ENCODE peak calls at places on chromosomes 7 and 10, in seven cellular contexts. One of them, this sample, is unnamed. For H3K36me3, the result is how much of the 10 kb centered on the place peaks cover.

GRCh38 chr10:22635650-22636049 is 78.7 kb downstream of the PIP4K2A start:
- DNase-seq in tibial nerve: no peak
- DNase-seq in heart left ventricle: no peak
- DNase-seq in naive thymus-derived CD4-positive, alpha-beta T cell: no peak
- DNase-seq in aorta: no peak
- DNase-seq in testis: no peak
- DNase-seq in HCT116: no peak
- DNase-seq in this sample: no peak

GRCh38 chr7:20158684-20159083 is 58.5 kb downstream of the MACC1 start:
- DNase-seq in aorta: no peak
- DNase-seq in naive thymus-derived CD4-positive, alpha-beta T cell: no peak
- DNase-seq in heart left ventricle: no peak
- DNase-seq in tibial nerve: no peak
- DNase-seq in testis: no peak
- DNase-seq in HCT116: no peak
- DNase-seq in this sample: no peak

GRCh38 chr10:109784236-109784635 is 139.1 kb downstream of the XPNPEP1 start:
- DNase-seq in heart left ventricle: no peak
- DNase-seq in HCT116: no peak
- DNase-seq in testis: no peak
- DNase-seq in naive thymus-derived CD4-positive, alpha-beta T cell: no peak
- DNase-seq in tibial nerve: no peak
- DNase-seq in aorta: no peak
- DNase-seq in this sample: no peak

GRCh38 chr10:114412907-114413386 is 8.6 kb upstream of the AFAP1L2 start:
- DNase-seq in naive thymus-derived CD4-positive, alpha-beta T cell: no peak
- DNase-seq in testis: no peak
- DNase-seq in heart left ventricle: no peak
- DNase-seq in aorta: peak
- DNase-seq in HCT116: peak
- DNase-seq in tibial nerve: no peak
- DNase-seq in this sample: no peak

GRCh38 chr7:15104411-15105092 is 202.0 kb upstream of the DGKB start:
- DNase-seq in heart left ventricle: no peak
- DNase-seq in tibial nerve: no peak
- DNase-seq in testis: no peak
- DNase-seq in naive thymus-derived CD4-positive, alpha-beta T cell: no peak
- DNase-seq in aorta: no peak
- DNase-seq in HCT116: no peak
- DNase-seq in this sample: no peak

GRCh38 chr10:123972481-123973401 is 81.1 kb upstream of the CPXM2 start:
- DNase-seq in tibial nerve: no peak
- DNase-seq in naive thymus-derived CD4-positive, alpha-beta T cell: no peak
- DNase-seq in aorta: no peak
- DNase-seq in heart left ventricle: peak
- DNase-seq in testis: no peak
- DNase-seq in HCT116: no peak
- DNase-seq in this sample: no peak

GRCh38 chr10:29588640-29589421 is 45.9 kb downstream of the SVIL start:
- DNase-seq in aorta: no peak
- DNase-seq in HCT116: no peak
- DNase-seq in testis: no peak
- DNase-seq in tibial nerve: no peak
- DNase-seq in naive thymus-derived CD4-positive, alpha-beta T cell: no peak
- DNase-seq in heart left ventricle: no peak
- DNase-seq in this sample: no peak

GRCh38 chr10:116408716-116409115 is 18.9 kb upstream of the PNLIPRP3 start:
- DNase-seq in aorta: no peak
- DNase-seq in heart left ventricle: no peak
- DNase-seq in HCT116: no peak
- DNase-seq in testis: no peak
- DNase-seq in tibial nerve: no peak
- DNase-seq in naive thymus-derived CD4-positive, alpha-beta T cell: no peak
- DNase-seq in this sample: no peak

GRCh38 chr7:47351233-47352154 is 230.4 kb downstream of the TNS3 start:
- DNase-seq in aorta: no peak
- DNase-seq in tibial nerve: no peak
- DNase-seq in testis: no peak
- DNase-seq in naive thymus-derived CD4-positive, alpha-beta T cell: no peak
- DNase-seq in heart left ventricle: no peak
- DNase-seq in HCT116: no peak
- DNase-seq in this sample: no peak

GRCh38 chr7:26397786-26398435 is 106.2 kb downstream of the SNX10 start:
- DNase-seq in naive thymus-derived CD4-positive, alpha-beta T cell: no peak
- DNase-seq in HCT116: no peak
- DNase-seq in aorta: no peak
- DNase-seq in tibial nerve: no peak
- DNase-seq in heart left ventricle: peak
- DNase-seq in testis: peak
- DNase-seq in this sample: peak

GRCh38 chr7:2880051-2880450 is 35.9 kb upstream of the GNA12 start:
- DNase-seq in aorta: no peak
- DNase-seq in HCT116: no peak
- DNase-seq in heart left ventricle: no peak
- DNase-seq in naive thymus-derived CD4-positive, alpha-beta T cell: no peak
- DNase-seq in tibial nerve: no peak
- DNase-seq in testis: no peak
- DNase-seq in this sample: no peak

GRCh38 chr10:5274795-5275194 is 78.2 kb downstream of the AKR1C4 start:
- DNase-seq in HCT116: no peak
- DNase-seq in aorta: no peak
- DNase-seq in tibial nerve: no peak
- DNase-seq in naive thymus-derived CD4-positive, alpha-beta T cell: no peak
- DNase-seq in heart left ventricle: no peak
- DNase-seq in testis: no peak
- DNase-seq in this sample: no peak

GRCh38 chr7:159118623-159119022 is 26.0 kb downstream of the VIPR2 start:
- DNase-seq in aorta: no peak
- DNase-seq in HCT116: no peak
- DNase-seq in testis: no peak
- DNase-seq in heart left ventricle: no peak
- DNase-seq in naive thymus-derived CD4-positive, alpha-beta T cell: no peak
- DNase-seq in tibial nerve: no peak
- DNase-seq in this sample: no peak

GRCh38 chr10:21929070-21929469 is 74.5 kb downstream of the DNAJC1 start:
- DNase-seq in testis: no peak
- DNase-seq in tibial nerve: no peak
- DNase-seq in aorta: no peak
- DNase-seq in HCT116: no peak
- DNase-seq in naive thymus-derived CD4-positive, alpha-beta T cell: no peak
- DNase-seq in heart left ventricle: no peak
- DNase-seq in this sample: no peak

GRCh38 chr10:10482613-10483012 is 535.1 kb upstream of the CELF2 start:
- DNase-seq in HCT116: no peak
- DNase-seq in naive thymus-derived CD4-positive, alpha-beta T cell: no peak
- DNase-seq in heart left ventricle: no peak
- DNase-seq in tibial nerve: no peak
- DNase-seq in testis: no peak
- DNase-seq in aorta: no peak
- DNase-seq in this sample: no peak

GRCh38 chr7:27850531-27850930 is 110.6 kb downstream of the TAX1BP1 start:
- DNase-seq in heart left ventricle: no peak
- DNase-seq in aorta: no peak
- DNase-seq in testis: no peak
- DNase-seq in naive thymus-derived CD4-positive, alpha-beta T cell: no peak
- DNase-seq in HCT116: no peak
- DNase-seq in tibial nerve: no peak
- DNase-seq in this sample: no peak

GRCh38 chr10:6537704-6538103 is 42.4 kb downstream of the PRKCQ start:
- DNase-seq in testis: no peak
- DNase-seq in naive thymus-derived CD4-positive, alpha-beta T cell: no peak
- DNase-seq in aorta: peak
- DNase-seq in tibial nerve: no peak
- DNase-seq in heart left ventricle: no peak
- DNase-seq in HCT116: no peak
- DNase-seq in this sample: peak

GRCh38 chr7:101880536-101881443 is 63.4 kb downstream of the CUX1 start:
- DNase-seq in heart left ventricle: no peak
- DNase-seq in aorta: no peak
- DNase-seq in testis: no peak
- DNase-seq in HCT116: no peak
- DNase-seq in naive thymus-derived CD4-positive, alpha-beta T cell: no peak
- DNase-seq in tibial nerve: no peak
- DNase-seq in this sample: no peak

DNA sequence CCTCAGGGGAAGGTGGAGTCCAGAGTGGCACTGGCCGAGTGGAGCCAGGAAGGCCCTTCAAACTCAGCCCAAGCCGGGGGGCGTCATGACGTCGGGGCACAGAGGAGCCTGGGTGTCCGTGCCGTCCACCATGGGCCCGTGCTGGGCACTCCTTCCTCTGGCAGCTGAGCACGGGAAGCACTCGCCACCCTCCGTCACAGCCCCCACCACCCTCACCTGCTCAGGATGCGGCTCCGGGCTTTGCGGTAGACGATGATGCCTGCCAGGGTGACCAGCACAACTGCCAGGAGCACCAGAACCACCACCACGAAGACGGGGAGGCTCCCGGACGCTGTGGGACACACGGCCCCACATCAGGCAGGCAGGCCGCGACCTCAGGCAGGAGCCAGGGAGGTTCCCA is 8.1 kb downstream of the ADAM8 start:
- DNase-seq in naive thymus-derived CD4-positive, alpha-beta T cell: no peak
- DNase-seq in HCT116: no peak
- DNase-seq in aorta: no peak
- DNase-seq in heart left ventricle: no peak
- DNase-seq in testis: no peak
- DNase-seq in tibial nerve: no peak
- DNase-seq in this sample: no peak
- H3K36me3 ChIP-seq in naive thymus-derived CD4-positive, alpha-beta T cell: half or more
- H3K36me3 ChIP-seq in HCT116: under half
- H3K36me3 ChIP-seq in aorta: under half
- H3K36me3 ChIP-seq in heart left ventricle: under half
- H3K36me3 ChIP-seq in testis: under half
- H3K36me3 ChIP-seq in tibial nerve: under half
- H3K36me3 ChIP-seq in this sample: under half

GRCh38 chr7:23415198-23415597 is 55.1 kb downstream of the IGF2BP3 start:
- DNase-seq in naive thymus-derived CD4-positive, alpha-beta T cell: no peak
- DNase-seq in tibial nerve: no peak
- DNase-seq in HCT116: no peak
- DNase-seq in aorta: no peak
- DNase-seq in testis: no peak
- DNase-seq in heart left ventricle: no peak
- DNase-seq in this sample: no peak
- H3K36me3 ChIP-seq in naive thymus-derived CD4-positive, alpha-beta T cell: under half
- H3K36me3 ChIP-seq in tibial nerve: under half
- H3K36me3 ChIP-seq in HCT116: under half
- H3K36me3 ChIP-seq in aorta: under half
- H3K36me3 ChIP-seq in testis: under half
- H3K36me3 ChIP-seq in heart left ventricle: under half
- H3K36me3 ChIP-seq in this sample: under half

DNA sequence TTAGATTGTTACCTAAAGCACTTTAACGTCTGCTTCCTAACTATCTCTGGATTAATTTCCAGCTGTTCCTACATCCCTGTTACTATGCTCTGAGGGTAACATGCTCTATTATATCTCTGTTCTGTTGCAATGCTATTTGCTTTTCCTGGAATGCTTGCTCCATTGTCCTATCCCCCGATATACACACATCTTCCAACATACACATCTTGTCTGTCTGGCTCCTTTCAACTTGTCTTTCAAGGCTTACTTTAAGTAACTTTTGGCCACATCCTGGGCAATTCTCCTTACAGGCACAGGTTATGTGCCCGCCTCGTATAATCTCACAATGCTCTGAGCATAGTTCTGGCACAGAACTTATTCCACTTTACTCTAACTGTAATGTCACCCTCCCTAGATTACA is 96.2 kb downstream of the CDK6 start:
- DNase-seq in HCT116: no peak
- DNase-seq in aorta: no peak
- DNase-seq in naive thymus-derived CD4-positive, alpha-beta T cell: no peak
- DNase-seq in heart left ventricle: no peak
- DNase-seq in tibial nerve: no peak
- DNase-seq in testis: no peak
- DNase-seq in this sample: no peak
- H3K36me3 ChIP-seq in HCT116: under half
- H3K36me3 ChIP-seq in aorta: under half
- H3K36me3 ChIP-seq in naive thymus-derived CD4-positive, alpha-beta T cell: under half
- H3K36me3 ChIP-seq in heart left ventricle: under half
- H3K36me3 ChIP-seq in tibial nerve: under half
- H3K36me3 ChIP-seq in testis: under half
- H3K36me3 ChIP-seq in this sample: under half

GRCh38 chr7:74398426-74398825 is 55.3 kb upstream of the GTF2IRD1 start:
- DNase-seq in aorta: no peak
- DNase-seq in tibial nerve: no peak
- DNase-seq in heart left ventricle: no peak
- DNase-seq in naive thymus-derived CD4-positive, alpha-beta T cell: no peak
- DNase-seq in HCT116: no peak
- DNase-seq in testis: no peak
- DNase-seq in this sample: no peak

GRCh38 chr7:74399006-74399405 is 54.7 kb upstream of the GTF2IRD1 start:
- DNase-seq in naive thymus-derived CD4-positive, alpha-beta T cell: no peak
- DNase-seq in testis: no peak
- DNase-seq in aorta: no peak
- DNase-seq in heart left ventricle: peak
- DNase-seq in HCT116: no peak
- DNase-seq in tibial nerve: no peak
- DNase-seq in this sample: no peak

GRCh38 chr7:74403521-74404387 is 50.0 kb upstream of the GTF2IRD1 start:
- DNase-seq in HCT116: no peak
- DNase-seq in testis: no peak
- DNase-seq in tibial nerve: no peak
- DNase-seq in heart left ventricle: peak
- DNase-seq in naive thymus-derived CD4-positive, alpha-beta T cell: no peak
- DNase-seq in aorta: no peak
- DNase-seq in this sample: no peak

GRCh38 chr7:74401137-74401859 is 52.4 kb upstream of the GTF2IRD1 start:
- DNase-seq in tibial nerve: peak
- DNase-seq in testis: peak
- DNase-seq in naive thymus-derived CD4-positive, alpha-beta T cell: peak
- DNase-seq in aorta: peak
- DNase-seq in heart left ventricle: peak
- DNase-seq in HCT116: peak
- DNase-seq in this sample: peak

DNA sequence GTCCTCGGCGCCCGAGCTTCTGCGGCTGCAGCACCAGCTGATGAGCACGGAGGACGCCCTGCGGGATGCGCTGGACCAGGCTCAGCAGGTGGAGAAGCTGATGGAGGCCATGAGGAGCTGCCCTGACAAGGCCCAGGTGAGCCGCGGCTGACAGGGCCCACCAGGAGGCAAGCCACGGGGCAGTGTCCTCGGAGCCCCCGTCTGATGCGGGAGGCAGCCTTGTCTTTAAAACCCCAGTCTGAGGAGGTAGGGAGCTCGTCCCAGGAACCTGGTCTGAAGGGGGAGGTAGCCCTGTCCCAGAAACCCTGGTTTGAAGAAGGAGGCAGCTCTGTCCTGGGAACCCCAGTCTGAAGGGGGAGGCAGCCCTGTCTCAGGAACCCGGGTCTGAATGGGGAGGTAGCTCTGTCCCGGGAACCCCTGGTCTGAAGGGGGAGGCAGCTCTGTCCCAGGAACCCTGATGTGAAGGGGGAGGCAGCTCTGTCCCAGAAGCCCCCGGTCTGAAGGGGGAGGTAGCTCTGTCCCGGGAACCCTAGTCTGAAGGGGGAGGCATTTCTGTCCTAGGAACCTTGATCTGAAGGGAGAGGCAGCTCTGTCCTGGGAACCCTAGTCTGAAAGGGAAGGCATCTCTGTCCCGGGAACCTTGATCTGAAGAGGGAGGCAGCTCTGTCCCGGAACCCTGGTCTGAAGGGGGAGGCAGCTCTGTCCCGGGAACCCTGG is 53.1 kb upstream of the GTF2IRD1 start:
- DNase-seq in aorta: no peak
- DNase-seq in testis: no peak
- DNase-seq in tibial nerve: no peak
- DNase-seq in HCT116: no peak
- DNase-seq in naive thymus-derived CD4-positive, alpha-beta T cell: no peak
- DNase-seq in heart left ventricle: peak
- DNase-seq in this sample: no peak
- H3K36me3 ChIP-seq in aorta: under half
- H3K36me3 ChIP-seq in testis: under half
- H3K36me3 ChIP-seq in tibial nerve: under half
- H3K36me3 ChIP-seq in HCT116: under half
- H3K36me3 ChIP-seq in naive thymus-derived CD4-positive, alpha-beta T cell: under half
- H3K36me3 ChIP-seq in heart left ventricle: half or more
- H3K36me3 ChIP-seq in this sample: under half

This sample was measured in heart right ventricle.